ENCODE peak calls at places on chromosomes 2 and 18, in six cellular contexts. N is transverse colon, I is left cardiac atrium, T is T-helper 17 cell, U is NCI-H1105, Q is T1000. G is an unnamed sample.

GRCh38 chr2:64845273-64845905 is 143.8 kb upstream of the SLC1A4 start:
- DNase-seq in N (no peak), U (no peak), I (no peak), Q (no peak), T (no peak), G (no peak)

GRCh38 chr2:229297284-229297683 is 26.2 kb upstream of the PID1 start:
- DNase-seq in T (no peak), N (no peak), Q (no peak), I (no peak), U (no peak), G (no peak)

GRCh38 chr2:236941551-236941950 is 144.1 kb upstream of the COPS8 start:
- DNase-seq in Q (no peak), I (no peak), N (no peak), U (no peak), T (no peak), G (no peak)

GRCh38 chr18:35969676-35970075 is 2.8 kb upstream of the RMP24 start:
- DNase-seq in I (no peak), U (no peak), Q (no peak), N (no peak), T (no peak), G (no peak)

GRCh38 chr2:20496069-20496468 is 49.2 kb downstream of the RHOB start:
- DNase-seq in N (no peak), U (no peak), Q (peak), I (no peak), T (no peak), G (peak)

GRCh38 chr2:138272524-138273210 is 228.9 kb upstream of the SPOPL start:
- DNase-seq in N (no peak), U (no peak), Q (no peak), I (no peak), T (no peak), G (no peak)

GRCh38 chr18:77047803-77048419 is 84.7 kb downstream of the MBP start:
- DNase-seq in N (no peak), I (no peak), T (no peak), Q (no peak), U (no peak), G (no peak)

GRCh38 chr2:118032169-118033013 is 18.5 kb upstream of the CCDC93 start:
- DNase-seq in Q (peak), T (peak), U (peak), N (peak), I (peak), G (peak)

GRCh38 chr18:45962461-45962860 is 4.7 kb downstream of the EPG5 start:
- DNase-seq in I (no peak), T (peak), Q (no peak), N (no peak), U (no peak), G (peak)

GRCh38 chr2:60641866-60642788 is 88.7 kb upstream of the BCL11A start:
- DNase-seq in U (peak), N (peak), T (peak), Q (no peak), I (no peak), G (peak)

GRCh38 chr18:59929621-59930295 is 30.0 kb downstream of the PMAIP1 start:
- DNase-seq in N (no peak), U (no peak), T (no peak), Q (no peak), I (no peak), G (peak)

GRCh38 chr2:68653538-68653982 is 10.2 kb downstream of the PROKR1 start:
- DNase-seq in Q (peak), T (no peak), N (peak), I (peak), U (no peak), G (no peak)

G was measured in RCC 7860.